ENCODE peak calls at places on chromosomes 11 and 22, in six cellular contexts. J is H1, K is adrenal gland, I is SJSA1, W is heart right ventricle, E is aorta. L is an unnamed sample.

GRCh38 chr11:119483881-119484371 is 61.0 kb upstream of the THY1 start:
- DNase-seq in W (no peak), J (no peak), K (peak; percentile 3), I (no peak), E (no peak), L (no peak)

GRCh38 chr22:50141891-50142363 is 28.6 kb upstream of the PANX2 start:
- DNase-seq in K (no peak), J (no peak), I (peak; percentile 49), W (no peak), E (peak; percentile 17), L (no peak)

GRCh38 chr11:20250644-20251247 is 90.5 kb upstream of the DBX1 start:
- DNase-seq in E (no peak), K (peak; percentile 60), W (no peak), J (no peak), I (no peak), L (no peak)

GRCh38 chr11:135023499-135023898 is 611.5 kb upstream of the B3GAT1 start:
- DNase-seq in I (no peak), K (no peak), E (no peak), W (no peak), J (no peak), L (no peak)

GRCh38 chr11:75591371-75591770 is 29.3 kb downstream of the SERPINH1 start:
- DNase-seq in K (no peak), E (no peak), I (no peak), W (no peak), J (no peak), L (no peak)

GRCh38 chr11:120207517-120207916 is 3.3 kb upstream of the OAF start:
- DNase-seq in E (no peak), I (no peak), K (no peak), J (no peak), W (no peak), L (no peak)

GRCh38 chr11:31813961-31814868 is 3.1 kb upstream of the PAX6 start:
- DNase-seq in I (no peak), K (no peak), E (peak; percentile 74), W (no peak), J (no peak), L (peak; percentile 67)

GRCh38 chr11:10387209-10388083 is 67.6 kb upstream of the AMPD3 start:
- DNase-seq in I (no peak), K (no peak), J (no peak), E (peak; percentile 79), W (no peak), L (no peak)

GRCh38 chr11:70204466-70204799 is 1.3 kb downstream of the FADD start:
- DNase-seq in E (no peak), J (no peak), W (no peak), I (no peak), K (no peak), L (no peak)

GRCh38 chr22:35467788-35468187 is 67.8 kb downstream of the MCM5 start:
- DNase-seq in E (peak; percentile 83), J (no peak), I (no peak), W (peak; percentile 75), K (peak; percentile 68), L (peak; percentile 77)

GRCh38 chr11:64152841-64153691 is 12.8 kb downstream of the MACROD1 start:
- DNase-seq in W (peak; percentile 37), I (peak; percentile 75), E (peak; percentile 92), K (peak; percentile 54), J (no peak), L (peak; percentile 93)

GRCh38 chr22:31243339-31244043 is 31.4 kb downstream of the LIMK2 start:
- DNase-seq in E (no peak), J (no peak), I (peak; percentile 46), K (no peak), W (no peak), L (no peak)

GRCh38 chr11:61333638-61334433 is 808 bp downstream of the TKFC start:
- DNase-seq in E (peak; percentile 73), J (no peak), W (no peak), I (no peak), K (no peak), L (no peak)

GRCh38 chr11:111730871-111731591 is 35.2 kb downstream of the PPP2R1B start:
- DNase-seq in E (peak; percentile 80), K (no peak), J (no peak), I (no peak), W (no peak), L (peak; percentile 68)

GRCh38 chr11:69369210-69369609 is 75.3 kb downstream of the MYEOV start:
- DNase-seq in J (no peak), W (peak; percentile 1), K (no peak), E (no peak), I (no peak), L (no peak)

GRCh38 chr22:29397791-29398190 is 9.4 kb upstream of the AP1B1 start:
- DNase-seq in J (no peak), I (no peak), W (no peak), E (no peak), K (no peak), L (no peak)

GRCh38 chr22:20243545-20244249 is 24.4 kb downstream of the RTN4R start:
- DNase-seq in E (peak; percentile 85), J (no peak), I (peak; percentile 7), K (peak; percentile 80), W (peak; percentile 84), L (peak; percentile 88)

GRCh38 chr11:94199367-94200130 is 70.9 kb downstream of the PANX1 start:
- DNase-seq in E (no peak), K (no peak), I (no peak), W (no peak), J (no peak), L (no peak)

GRCh38 chr22:46737105-46737975 is 712 bp downstream of the CERK start:
- DNase-seq in K (peak; percentile 53), J (no peak), W (no peak), I (peak; percentile 59), E (peak; percentile 83), L (peak; percentile 90)

GRCh38 chr22:49018601-49019000 is 809.1 kb downstream of the BRD1 start:
- DNase-seq in E (peak; percentile 65), K (no peak), J (no peak), I (no peak), W (no peak), L (peak; percentile 58)

GRCh38 chr11:27158763-27159679 is 118.4 kb downstream of the BBOX1 start:
- DNase-seq in E (peak; percentile 67), I (peak; percentile 38), K (peak; percentile 64), J (peak; percentile 33), W (peak; percentile 48), L (no peak)

GRCh38 chr11:125952973-125953372 is 7.1 kb downstream of the VSIG10L2 start:
- DNase-seq in E (no peak), K (no peak), W (no peak), J (no peak), I (no peak), L (peak; percentile 70)

GRCh38 chr11:68340784-68341556 is 28.6 kb downstream of the LRP5 start:
- DNase-seq in E (no peak), I (peak; percentile 40), W (no peak), J (no peak), K (no peak), L (no peak)
- H3K27ac ChIP-seq in E (peak overlapping the region; percentile 29), I (no peak overlapping the region), W (no peak overlapping the region), J (peak overlapping the region; percentile 77), K (no peak overlapping the region), L (no peak overlapping the region)

GRCh38 chr11:12182650-12183511 is 72.5 kb downstream of the MICAL2 start:
- DNase-seq in W (peak; percentile 74), K (no peak), J (no peak), I (peak; percentile 97), E (peak; percentile 83), L (no peak)
- H3K4me3 ChIP-seq in W (no peak overlapping the region), K (no peak overlapping the region), J (no peak overlapping the region), I (no peak overlapping the region), E (no peak overlapping the region), L (no peak overlapping the region)

DNA sequence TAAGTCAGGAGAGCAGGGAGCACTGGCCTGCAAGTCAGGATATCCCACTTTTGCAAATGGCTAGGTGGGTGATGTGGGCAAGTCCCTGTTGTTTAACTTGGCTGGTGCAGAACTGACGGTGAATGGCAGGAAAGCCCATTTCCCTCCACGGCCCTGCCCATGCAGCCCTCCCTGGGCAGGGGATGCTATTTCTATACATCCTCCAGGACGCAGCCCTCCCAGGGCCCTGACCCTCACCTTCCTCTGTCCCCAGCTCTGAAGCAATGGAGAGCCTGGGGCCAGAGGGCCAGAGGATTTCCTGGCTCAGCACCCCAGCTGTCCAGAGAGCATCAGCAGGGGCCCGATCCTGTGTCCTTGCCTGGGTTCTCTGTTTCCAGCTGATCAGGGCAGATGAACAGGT is 91.3 kb downstream of the TSPAN18 start:
- DNase-seq in K (no peak), E (no peak), W (peak; percentile 24), I (no peak), J (no peak), L (peak; percentile 88)
- H3K4me1 ChIP-seq in K (peaks cover 12% of the 10 kb centered on the region), E (no peaks in the 10 kb centered on the region), W (peaks cover 6% of the 10 kb centered on the region), I (peaks cover 5% of the 10 kb centered on the region), J (peaks cover under 1% of the 10 kb centered on the region), L (peaks cover 21% of the 10 kb centered on the region)

GRCh38 chr11:73196576-73196975 is 21.5 kb upstream of the P2RY2 start:
- DNase-seq in E (peak; percentile 27), J (no peak), K (no peak), W (no peak), I (no peak), L (no peak)
- H3K27ac ChIP-seq in E (no peak overlapping the region), J (no peak overlapping the region), K (no peak overlapping the region), W (no peak overlapping the region), I (no peak overlapping the region), L (no peak overlapping the region)

GRCh38 chr11:282171-282570 is 4.0 kb downstream of the NLRP6 start:
- DNase-seq in E (peak; percentile 47), I (no peak), W (no peak), J (no peak), K (no peak), L (peak; percentile 58)

GRCh38 chr11:279040-279965 is 1.1 kb downstream of the NLRP6 start:
- DNase-seq in K (no peak), W (peak; percentile 3), J (no peak), I (no peak), E (no peak), L (peak; percentile 91)

GRCh38 chr11:281486-282161 is 3.4 kb downstream of the NLRP6 start:
- DNase-seq in E (peak; percentile 63), I (no peak), K (no peak), W (peak; percentile 1), J (no peak), L (no peak)

GRCh38 chr11:279966-280761 is 2.0 kb downstream of the NLRP6 start:
- DNase-seq in J (no peak), W (peak; percentile 5), K (no peak), I (peak; percentile 14), E (no peak), L (peak; percentile 92)

DNA sequence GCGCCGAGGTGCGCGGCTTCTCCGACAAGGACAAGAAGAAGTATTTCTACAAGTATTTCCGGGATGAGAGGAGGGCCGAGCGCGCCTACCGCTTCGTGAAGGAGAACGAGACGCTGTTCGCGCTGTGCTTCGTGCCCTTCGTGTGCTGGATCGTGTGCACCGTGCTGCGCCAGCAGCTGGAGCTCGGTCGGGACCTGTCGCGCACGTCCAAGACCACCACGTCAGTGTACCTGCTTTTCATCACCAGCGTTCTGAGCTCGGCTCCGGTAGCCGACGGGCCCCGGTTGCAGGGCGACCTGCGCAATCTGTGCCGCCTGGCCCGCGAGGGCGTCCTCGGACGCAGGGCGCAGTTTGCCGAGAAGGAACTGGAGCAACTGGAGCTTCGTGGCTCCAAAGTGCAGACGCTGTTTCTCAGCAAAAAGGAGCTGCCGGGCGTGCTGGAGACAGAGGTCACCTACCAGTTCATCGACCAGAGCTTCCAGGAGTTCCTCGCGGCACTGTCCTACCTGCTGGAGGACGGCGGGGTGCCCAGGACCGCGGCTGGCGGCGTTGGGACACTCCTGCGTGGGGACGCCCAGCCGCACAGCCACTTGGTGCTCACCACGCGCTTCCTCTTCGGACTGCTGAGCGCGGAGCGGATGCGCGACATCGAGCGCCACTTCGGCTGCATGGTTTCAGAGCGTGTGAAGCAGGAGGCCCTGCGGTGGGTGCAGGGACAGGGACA is 2.7 kb downstream of the NLRP6 start:
- DNase-seq in I (no peak), K (no peak), J (no peak), E (peak; percentile 71), W (peak; percentile 3), L (peak; percentile 92)
- H3K4me3 ChIP-seq in I (no peak overlapping the region), K (no peak overlapping the region), J (no peak overlapping the region), E (no peak overlapping the region), W (peak overlapping the region; percentile 33), L (peak overlapping the region; percentile 50)

GRCh38 chr22:41478891-41479521 is 10.1 kb downstream of the ACO2 start:
- DNase-seq in K (peak; percentile 80), W (no peak), J (no peak), E (peak; percentile 62), I (no peak), L (no peak)
- H3K4me1 ChIP-seq in K (peaks cover 34% of the 10 kb centered on the region), W (peaks cover 30% of the 10 kb centered on the region), J (peaks cover 24% of the 10 kb centered on the region), E (peaks cover 3% of the 10 kb centered on the region), I (peaks cover 32% of the 10 kb centered on the region), L (peaks cover 37% of the 10 kb centered on the region)

L was measured in spleen.